ENCODE peak calls at places on chromosomes 2 and 18, in seven cellular contexts. A is esophagus muscularis mucosa, R is IMR-90, I is ovary, V is body of pancreas, K is transverse colon, J is endothelial cell of umbilical vein. Z is an unnamed sample. For H3K4me1, the result is how much of the 10 kb centered on the place peaks cover.

GRCh38 chr2:119005081-119005480 is 63.1 kb downstream of the MARCO start:
- DNase-seq in A (no peak), R (no peak), I (no peak), V (no peak), K (no peak), J (no peak), Z (no peak)

GRCh38 chr2:182447163-182447562 is 20.3 kb upstream of the PDE1A start:
- DNase-seq in A (no peak), R (no peak), I (no peak), V (no peak), K (no peak), J (no peak), Z (no peak)

GRCh38 chr18:54957987-54958386 is 1.3 kb downstream of the CCDC68 start:
- DNase-seq in A (peak), R (peak), I (peak), V (peak), K (peak), J (no peak), Z (peak)

GRCh38 chr2:145724499-145724898 is 1204.6 kb upstream of the ZEB2 start:
- DNase-seq in A (no peak), R (no peak), I (no peak), V (no peak), K (no peak), J (no peak), Z (no peak)

GRCh38 chr2:84741182-84741822 is 139.6 kb downstream of the TRABD2A start:
- DNase-seq in A (no peak), R (peak), I (no peak), V (peak), K (peak), J (peak), Z (no peak)

GRCh38 chr2:61177727-61178549 is 15.9 kb downstream of the C2orf74 start:
- DNase-seq in A (no peak), R (peak), I (no peak), V (peak), K (peak), J (peak), Z (peak)

GRCh38 chr2:231785413-231785812 is 832 bp upstream of the COPS7B start:
- DNase-seq in A (no peak), R (no peak), I (no peak), V (no peak), K (no peak), J (no peak), Z (no peak)

GRCh38 chr18:3457261-3457724 is 7.3 kb downstream of the TGIF1 start:
- DNase-seq in A (peak), R (no peak), I (no peak), V (no peak), K (peak), J (no peak), Z (no peak)

GRCh38 chr2:152445791-152446201 is 110.8 kb downstream of the FMNL2 start:
- DNase-seq in A (no peak), R (peak), I (peak), V (no peak), K (no peak), J (peak), Z (no peak)

GRCh38 chr18:79918089-79919011 is 33.1 kb downstream of the SLC66A2 start:
- DNase-seq in A (no peak), R (no peak), I (no peak), V (peak), K (peak), J (no peak), Z (no peak)

GRCh38 chr2:175143191-175143590 is 24.8 kb downstream of the ATF2 start:
- DNase-seq in A (no peak), R (no peak), I (no peak), V (no peak), K (no peak), J (no peak), Z (no peak)

GRCh38 chr2:176001281-176001902 is 675 bp downstream of the LNPK start:
- DNase-seq in A (no peak), R (peak), I (peak), V (peak), K (peak), J (peak), Z (peak)

GRCh38 chr2:10897956-10898355 is 13.8 kb upstream of the KCNF1 start:
- DNase-seq in A (no peak), R (peak), I (no peak), V (no peak), K (no peak), J (no peak), Z (no peak)

GRCh38 chr2:73811878-73812277 is 16.9 kb upstream of the STAMBP start:
- DNase-seq in A (no peak), R (no peak), I (no peak), V (no peak), K (no peak), J (no peak), Z (no peak)

GRCh38 chr2:20925265-20925889 is 102.5 kb upstream of the LDAH start:
- DNase-seq in A (no peak), R (no peak), I (no peak), V (no peak), K (no peak), J (peak), Z (no peak)

GRCh38 chr2:226699321-226699720 is 100.3 kb downstream of the IRS1 start:
- DNase-seq in A (peak), R (peak), I (peak), V (peak), K (peak), J (no peak), Z (peak)

GRCh38 chr2:4895376-4895775 is 796.8 kb upstream of the SOX11 start:
- DNase-seq in A (no peak), R (no peak), I (no peak), V (no peak), K (no peak), J (no peak), Z (no peak)

GRCh38 chr18:69906765-69907164 is 40.9 kb downstream of the CD226 start:
- DNase-seq in A (no peak), R (no peak), I (no peak), V (no peak), K (no peak), J (no peak), Z (no peak)

GRCh38 chr2:74373189-74373588 is 6.9 kb downstream of the DCTN1 start:
- DNase-seq in A (no peak), R (no peak), I (no peak), V (peak), K (peak), J (no peak), Z (peak)

GRCh38 chr2:215736653-215737290 is 276.6 kb downstream of the MREG start:
- DNase-seq in A (no peak), R (peak), I (no peak), V (no peak), K (no peak), J (no peak), Z (no peak)

GRCh38 chr2:56287974-56288373 is 104.2 kb downstream of the CCDC85A start:
- DNase-seq in A (no peak), R (no peak), I (no peak), V (no peak), K (no peak), J (peak), Z (no peak)

DNA sequence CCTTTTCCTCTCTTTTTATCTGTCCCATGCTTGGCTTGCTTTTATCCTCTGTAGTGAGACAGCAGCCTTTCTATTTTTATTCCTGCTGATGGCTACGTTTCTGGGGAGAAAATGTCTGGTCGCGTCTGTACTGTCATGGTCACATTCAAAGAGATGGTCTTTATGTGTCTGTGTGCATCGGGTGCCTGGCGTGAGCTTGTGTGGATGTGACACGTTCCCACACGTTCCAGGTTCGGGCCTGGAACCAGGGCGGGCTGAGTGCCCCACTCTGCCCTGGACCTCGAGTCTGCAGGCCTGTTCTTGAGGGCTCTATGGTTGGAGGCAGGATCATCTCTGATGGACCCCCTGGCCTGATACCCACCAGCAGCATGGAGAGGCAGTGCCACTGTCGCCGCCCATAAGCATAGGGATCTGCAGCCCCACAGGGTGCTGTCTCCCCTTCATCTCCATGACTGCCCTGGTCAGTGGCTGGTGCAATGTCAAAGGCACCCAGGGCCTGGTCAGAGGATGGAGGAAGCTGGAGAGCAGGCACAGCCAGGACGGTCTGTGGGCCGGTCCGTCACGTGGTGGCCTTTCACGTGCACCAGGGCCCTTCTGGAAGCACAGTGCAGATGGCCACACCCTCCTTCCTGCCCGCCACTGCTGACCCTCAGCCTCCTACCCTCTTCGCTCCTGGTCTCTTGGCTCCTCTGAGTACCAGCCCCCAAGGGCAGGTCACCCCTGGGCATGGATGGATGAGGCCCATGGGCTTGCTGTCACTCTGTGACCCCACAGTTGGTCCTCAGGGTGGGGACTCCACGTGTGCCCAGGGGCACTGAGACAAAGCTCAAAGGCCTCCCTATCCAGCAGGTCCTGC is 149.2 kb upstream of the TWIST2 start:
- DNase-seq in A (peak), R (no peak), I (no peak), V (no peak), K (no peak), J (no peak), Z (no peak)
- TF ChIP-seq POLR2A in A (no peak), R (no peak), I (no peak), V (no peak), K (no peak), J (no peak), Z (no peak)

DNA sequence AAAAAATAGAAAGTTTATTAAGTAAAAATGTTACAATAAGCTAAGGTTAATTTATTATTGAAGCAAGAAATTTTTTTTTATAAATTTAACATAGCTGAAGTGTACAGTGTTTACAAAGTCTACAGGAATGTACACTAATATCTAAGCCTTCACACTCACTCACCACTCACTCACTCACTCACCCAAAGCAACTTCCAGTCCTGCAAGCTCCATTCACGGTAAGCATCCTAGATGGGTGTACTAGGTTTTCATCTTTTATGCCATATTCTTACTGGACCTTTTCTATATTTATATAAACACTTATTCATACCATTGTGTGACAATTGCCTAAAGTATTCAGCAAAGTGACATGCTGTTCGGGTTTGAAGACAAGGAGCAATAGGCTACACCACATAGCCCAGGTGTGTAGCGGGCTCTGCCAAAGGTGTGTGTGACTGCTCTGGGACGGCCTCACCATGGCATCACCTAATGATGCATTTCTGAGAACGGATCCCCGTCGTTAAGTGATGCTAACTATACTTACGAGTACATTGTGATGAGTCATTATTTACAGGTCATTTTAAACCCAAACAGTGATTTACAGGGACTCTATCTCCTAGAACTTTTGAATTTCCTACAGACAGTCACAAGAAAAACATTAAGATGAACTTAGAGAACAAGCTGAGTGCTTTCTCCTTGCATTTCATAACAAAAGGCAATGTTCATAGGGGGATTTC is 76.3 kb upstream of the ID2 start:
- DNase-seq in A (no peak), R (peak), I (no peak), V (no peak), K (no peak), J (no peak), Z (no peak)
- H3K4me1 ChIP-seq in A (under half), R (under half), I (under half), V (under half), K (under half), J (under half), Z (under half)

GRCh38 chr2:38602732-38603401 is at the start of gene HNRNPLL:
- DNase-seq in A (peak), R (peak), I (peak), V (peak), K (peak), J (peak), Z (peak)
- TF ChIP-seq POLR2A in A (peak), R (peak), I (peak), V (peak), K (peak), J (peak), Z (peak)

DNA sequence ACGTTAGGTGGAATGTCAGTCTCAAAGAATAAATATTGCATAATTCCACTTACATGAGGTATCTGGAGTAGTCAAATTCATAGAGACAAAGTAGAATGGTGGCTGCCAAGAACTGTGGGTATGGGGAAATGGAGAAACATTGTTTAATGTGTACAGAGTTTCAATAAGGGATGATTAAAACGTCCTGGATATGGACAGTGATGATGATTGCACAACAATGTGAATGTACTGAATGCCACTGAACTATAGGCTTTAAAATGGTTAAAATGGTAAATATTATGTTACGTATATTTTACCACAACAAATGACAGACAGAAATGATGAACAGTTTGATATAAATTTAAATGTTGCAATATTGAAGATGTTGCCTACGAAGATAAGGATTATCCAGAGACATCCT is 602.0 kb upstream of the PKDCC start:
- DNase-seq in A (no peak), R (no peak), I (no peak), V (no peak), K (no peak), J (no peak), Z (no peak)
- H3K4me1 ChIP-seq in A (under half), R (under half), I (under half), V (under half), K (under half), J (under half), Z (under half)

DNA sequence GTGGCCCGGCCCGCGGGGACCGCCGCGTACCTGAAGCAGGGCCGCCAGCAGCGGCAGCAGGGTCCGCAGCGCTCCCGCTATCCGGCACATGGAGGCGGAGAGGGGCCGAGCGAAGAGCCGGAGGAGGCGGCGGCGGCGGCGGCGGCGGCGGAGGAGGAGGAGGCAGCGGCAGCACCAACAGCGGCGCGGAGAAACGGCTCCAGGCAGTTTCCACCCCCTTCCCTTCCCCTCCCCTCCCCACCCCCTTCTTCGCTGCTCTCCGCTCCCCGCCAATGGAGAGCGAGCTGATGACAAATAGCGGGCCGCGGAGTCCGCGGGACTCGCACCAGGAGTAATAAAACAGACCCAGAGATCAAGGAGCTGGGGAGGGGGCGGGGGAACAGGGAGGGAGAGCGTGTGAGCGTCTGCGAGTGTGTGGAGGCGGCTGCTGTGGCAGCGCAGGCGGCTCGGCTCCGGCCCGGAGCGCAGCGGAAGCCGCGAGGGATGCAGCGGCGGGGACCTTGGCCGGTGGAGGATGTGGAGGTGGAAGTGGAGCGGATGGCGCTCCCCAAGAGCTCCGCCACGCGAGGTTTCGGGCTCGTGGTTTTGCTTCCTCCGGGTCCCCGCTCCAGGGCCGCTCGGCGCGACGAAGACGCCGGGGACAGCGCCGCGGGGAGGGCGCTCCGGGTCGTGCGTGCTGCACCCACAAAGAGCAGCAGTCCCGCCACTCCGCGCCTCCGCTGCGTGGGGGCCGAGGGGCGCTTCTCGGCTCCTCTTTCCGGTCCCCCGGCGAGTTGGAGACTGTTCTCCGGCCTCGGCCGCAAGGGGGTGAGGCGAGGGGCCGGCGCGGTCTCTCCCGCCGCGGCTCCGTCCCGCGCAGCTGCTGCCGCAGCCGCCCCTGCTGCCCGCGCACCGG is at the start of gene CDH2:
- DNase-seq in A (no peak), R (peak), I (peak), V (no peak), K (no peak), J (peak), Z (peak)
- TF ChIP-seq POLR2A in A (no peak), R (peak), I (no peak), V (no peak), K (no peak), J (peak), Z (no peak)

Z was measured in thyroid gland.